ENCODE peak calls at places on chromosomes 16 and 17, in six cellular contexts. I is HFF-Myc, W is IMR-90, Y is fibroblast of lung, Z is brain microvascular endothelial cell, T is AG09309. V is an unnamed sample.

GRCh38 chr16:66430214-66430613 is 3.1 kb downstream of the BEAN1 start:
- DNase-seq in I (no peak), W (no peak), Y (no peak), Z (no peak), T (no peak), V (no peak)

GRCh38 chr17:73594025-73594424 is 50.2 kb downstream of the SDK2 start:
- DNase-seq in I (no peak), W (no peak), Y (no peak), Z (no peak), T (no peak), V (no peak)

GRCh38 chr17:49434821-49435581 is 20.3 kb upstream of the PHB1 start:
- DNase-seq in I (peak; percentile 21), W (peak; percentile 41), Y (peak; percentile 41), Z (peak; percentile 55), T (no peak), V (peak; percentile 66)

GRCh38 chr17:38578229-38578628 is 27.5 kb downstream of the SRCIN1 start:
- DNase-seq in I (no peak), W (no peak), Y (no peak), Z (no peak), T (no peak), V (no peak)

GRCh38 chr17:45312477-45313418 is 4.1 kb downstream of the MAP3K14 start:
- DNase-seq in I (no peak), W (no peak), Y (no peak), Z (no peak), T (no peak), V (peak; percentile 32)

GRCh38 chr17:68122587-68122986 is 87.1 kb downstream of the KPNA2 start:
- DNase-seq in I (no peak), W (no peak), Y (no peak), Z (no peak), T (no peak), V (no peak)

GRCh38 chr17:73340093-73340596 is 28.3 kb upstream of the CDC42EP4 start:
- DNase-seq in I (peak; percentile 87), W (peak; percentile 95), Y (peak; percentile 91), Z (peak; percentile 90), T (peak; percentile 83), V (peak; percentile 90)

GRCh38 chr17:56009795-56010715 is 143.2 kb upstream of the ANKFN1 start:
- DNase-seq in I (no peak), W (peak; percentile 9), Y (no peak), Z (no peak), T (no peak), V (no peak)

GRCh38 chr17:62648247-62648953 is 20.9 kb downstream of the MRC2 start:
- DNase-seq in I (no peak), W (peak; percentile 29), Y (no peak), Z (no peak), T (no peak), V (no peak)

GRCh38 chr17:28756025-28756804 is 12.4 kb downstream of the TRAF4 start:
- DNase-seq in I (no peak), W (no peak), Y (no peak), Z (no peak), T (no peak), V (peak; percentile 32)

GRCh38 chr17:76173474-76173873 is 32.4 kb upstream of the FOXJ1 start:
- DNase-seq in I (no peak), W (no peak), Y (no peak), Z (no peak), T (no peak), V (no peak)

GRCh38 chr16:60204221-60204620 is 1470.1 kb upstream of the GOT2 start:
- DNase-seq in I (no peak), W (no peak), Y (peak; percentile 64), Z (no peak), T (no peak), V (peak; percentile 18)

GRCh38 chr17:73308017-73308823 is 3.6 kb downstream of the CDC42EP4 start:
- DNase-seq in I (no peak), W (peak; percentile 93), Y (peak; percentile 86), Z (peak; percentile 86), T (no peak), V (peak; percentile 82)

GRCh38 chr16:12651765-12652531 is 151.7 kb downstream of the CPPED1 start:
- DNase-seq in I (no peak), W (no peak), Y (no peak), Z (no peak), T (no peak), V (no peak)

GRCh38 chr17:72614871-72615626 is 477.4 kb downstream of the SLC39A11 start:
- DNase-seq in I (no peak), W (peak; percentile 74), Y (peak; percentile 84), Z (peak; percentile 88), T (no peak), V (peak; percentile 82)

GRCh38 chr17:5286846-5287245 is 4.8 kb downstream of the RABEP1 start:
- DNase-seq in I (no peak), W (no peak), Y (no peak), Z (no peak), T (no peak), V (no peak)

GRCh38 chr16:88975511-88976061 is 1.4 kb downstream of the CBFA2T3 start:
- DNase-seq in I (no peak), W (no peak), Y (no peak), Z (no peak), T (no peak), V (no peak)

GRCh38 chr16:5027575-5028235 is 6.0 kb downstream of the NAGPA start:
- DNase-seq in I (no peak), W (no peak), Y (no peak), Z (no peak), T (no peak), V (no peak)

GRCh38 chr17:79918581-79919163 is 79.4 kb upstream of the CBX4 start:
- DNase-seq in I (no peak), W (no peak), Y (no peak), Z (no peak), T (no peak), V (no peak)

GRCh38 chr17:65055708-65056638 is 567 bp downstream of the GNA13 start:
- DNase-seq in I (no peak), W (peak; percentile 22), Y (peak; percentile 30), Z (peak; percentile 59), T (no peak), V (no peak)

GRCh38 chr16:19135201-19135838 is 21.6 kb downstream of the ITPRIPL2 start:
- DNase-seq in I (no peak), W (no peak), Y (no peak), Z (no peak), T (no peak), V (no peak)

GRCh38 chr17:43999024-43999423 is 5.4 kb upstream of the NAGS start:
- DNase-seq in I (no peak), W (no peak), Y (no peak), Z (no peak), T (no peak), V (no peak)

GRCh38 chr17:43998552-43998951 is 5.9 kb upstream of the NAGS start:
- DNase-seq in I (no peak), W (peak; percentile 66), Y (peak; percentile 70), Z (peak; percentile 50), T (peak; percentile 31), V (peak; percentile 52)

GRCh38 chr17:43992641-43993040 is 11.8 kb upstream of the NAGS start:
- DNase-seq in I (no peak), W (no peak), Y (no peak), Z (no peak), T (no peak), V (no peak)

GRCh38 chr17:43995150-43995471 is 9.3 kb upstream of the NAGS start:
- DNase-seq in I (no peak), W (no peak), Y (no peak), Z (no peak), T (no peak), V (no peak)

DNA sequence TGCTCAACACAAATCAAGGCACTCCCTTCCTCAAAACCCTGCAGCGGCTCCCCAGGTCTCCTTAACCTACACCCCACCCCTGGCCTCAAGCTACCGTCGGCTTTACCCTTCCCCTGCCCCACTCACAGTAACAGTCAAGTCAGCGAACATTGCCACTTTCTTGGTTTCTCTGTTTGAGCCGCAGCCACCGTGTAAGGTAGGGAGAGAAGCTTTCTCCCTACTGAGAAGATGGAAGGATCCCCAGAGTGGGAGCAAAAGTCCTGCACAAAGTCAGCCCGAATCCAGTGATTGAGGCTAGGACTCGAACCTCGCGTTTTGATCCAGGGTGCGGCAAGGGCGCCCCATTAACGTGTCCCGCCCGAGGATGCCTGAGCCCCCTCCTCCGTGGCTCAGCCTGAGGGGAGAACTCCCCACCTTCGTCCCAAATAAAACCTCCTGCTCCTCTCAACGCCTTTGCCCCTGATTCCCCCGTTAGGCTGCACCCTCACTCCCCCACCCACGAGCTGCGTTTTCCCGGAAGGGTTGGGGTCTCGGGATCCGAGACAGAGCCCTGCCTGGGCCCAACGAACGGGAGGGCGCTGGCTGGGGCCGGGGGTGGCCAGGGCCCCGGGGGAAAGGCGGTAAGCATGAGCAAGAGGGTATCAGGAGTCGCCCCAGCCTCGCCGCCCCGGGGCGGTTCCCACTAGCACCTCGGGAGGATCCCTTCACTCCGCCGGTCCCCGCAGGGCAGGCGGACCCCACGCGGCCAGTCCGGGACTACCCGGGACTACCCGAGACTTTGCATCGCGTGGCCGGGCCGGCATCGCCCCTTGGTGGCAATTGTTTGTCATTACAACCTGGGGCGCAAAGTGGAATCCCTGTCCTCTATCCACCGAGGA is 9.9 kb upstream of the NAGS start:
- DNase-seq in I (no peak), W (peak; percentile 37), Y (peak; percentile 33), Z (peak; percentile 56), T (no peak), V (peak; percentile 69)
- H3K4me3 ChIP-seq in I (peak overlapping the region; percentile 38), W (no peak overlapping the region), Y (peak overlapping the region; percentile 50), Z (peak overlapping the region; percentile 41), T (peak overlapping the region; percentile 53), V (peak overlapping the region; percentile 44)

DNA sequence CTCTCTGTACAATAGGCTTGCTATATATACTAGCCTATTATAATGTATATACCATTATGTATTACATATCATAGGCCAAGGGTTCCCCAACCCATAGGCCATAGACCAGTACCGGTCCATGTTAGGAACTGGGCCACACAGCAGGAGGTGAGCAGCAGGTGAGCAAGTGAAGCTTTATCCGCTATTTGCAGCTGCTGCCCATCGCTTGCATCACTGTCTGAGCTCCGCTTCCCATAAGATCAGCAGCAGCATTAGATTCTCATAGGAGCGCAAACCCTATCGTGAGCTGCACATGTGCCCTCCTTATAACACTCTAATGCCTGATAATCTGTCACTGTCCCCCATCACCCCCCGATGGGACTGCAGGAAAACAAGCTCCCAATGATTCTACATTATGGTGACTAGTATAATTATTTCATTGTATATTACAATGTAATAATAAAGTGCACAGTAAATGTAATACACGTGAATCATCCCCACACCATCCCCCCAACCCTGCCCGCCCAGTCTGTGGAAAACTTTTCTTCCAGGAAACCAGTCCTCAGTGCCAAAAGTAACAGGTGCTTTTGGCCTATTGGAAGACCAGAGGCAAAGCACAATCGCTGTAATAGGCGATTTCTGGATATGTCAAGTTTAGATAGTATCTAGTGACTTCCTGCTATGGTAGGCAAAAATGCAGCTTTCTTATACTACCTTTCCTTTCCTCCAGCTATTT is 84.1 kb downstream of the MYH11 start:
- DNase-seq in I (no peak), W (no peak), Y (no peak), Z (no peak), T (no peak), V (no peak)
- TF ChIP-seq CTCF in I (no peak), W (no peak), Y (no peak), Z (no peak), T (no peak), V (no peak)

GRCh38 chr16:1983053-1983543 is 895 bp upstream of the GFER start:
- DNase-seq in I (no peak), W (no peak), Y (no peak), Z (no peak), T (no peak), V (no peak)
- H3K4me3 ChIP-seq in I (peak overlapping the region; percentile 70), W (peak overlapping the region; percentile 76), Y (peak overlapping the region; percentile 73), Z (peak overlapping the region; percentile 72), T (peak overlapping the region; percentile 52), V (peak overlapping the region; percentile 5)

GRCh38 chr16:68592466-68593337 is 52.4 kb upstream of the CDH3 start:
- DNase-seq in I (no peak), W (no peak), Y (no peak), Z (peak; percentile 12), T (no peak), V (peak; percentile 28)
- TF ChIP-seq CTCF in I (peak; percentile 22), W (peak; percentile 3), Y (peak; percentile 32), Z (peak; percentile 40), T (peak; percentile 31), V (peak; percentile 32)

V was measured in cardiac fibroblast.